ENCODE peak calls at places on chromosomes 4 and X, in nine cellular contexts. S, H, O, T, W, L, I, N and Q are unnamed samples.

GRCh38 chr4:72031868-72032619 is at the start of gene NPFFR2:
- DNase-seq in I (no peak), S (no peak), N (no peak), W (no peak), H (peak), O (no peak), L (no peak), T (peak), Q (no peak)

GRCh38 chr4:27685947-27686346 is 825.3 kb downstream of the STIM2 start:
- DNase-seq in L (no peak), O (no peak), T (no peak), I (no peak), H (no peak), W (no peak), S (no peak), N (peak), Q (no peak)

GRCh38 chr4:153014460-153014859 is 78.3 kb downstream of the FHDC1 start:
- DNase-seq in H (no peak), N (no peak), W (no peak), T (no peak), L (no peak), S (no peak), I (peak), O (no peak), Q (no peak)

GRCh38 chr4:113540859-113541258 is 220.7 kb downstream of the CAMK2D start:
- DNase-seq in H (no peak), N (no peak), O (no peak), I (peak), T (no peak), L (no peak), S (peak), W (no peak), Q (peak)

GRCh38 chr4:152255437-152255836 is 280.5 kb downstream of the FBXW7 start:
- DNase-seq in W (peak), L (peak), T (peak), N (peak), S (no peak), O (no peak), I (peak), H (no peak), Q (no peak)

GRCh38 chr4:137651128-137651527 is 118.8 kb upstream of the PCDH18 start:
- DNase-seq in S (no peak), W (no peak), T (no peak), N (no peak), H (no peak), I (peak), L (no peak), O (no peak), Q (no peak)

GRCh38 chrX:41313419-41313818 is 20.5 kb upstream of the DDX3X start:
- DNase-seq in S (no peak), I (peak), L (no peak), O (no peak), H (no peak), T (no peak), N (no peak), W (no peak), Q (no peak)

GRCh38 chrX:74523870-74524735 is 90.3 kb downstream of the RLIM start:
- DNase-seq in S (no peak), W (no peak), H (no peak), I (peak), O (no peak), L (no peak), N (no peak), T (peak), Q (no peak)

GRCh38 chrX:54509401-54509800 is 13.4 kb upstream of the FGD1 start:
- DNase-seq in N (no peak), W (no peak), T (no peak), I (peak), S (no peak), L (no peak), H (no peak), O (no peak), Q (no peak)

GRCh38 chrX:78886550-78886949 is 58.6 kb upstream of the P2RY10 start:
- DNase-seq in I (no peak), N (peak), O (no peak), W (no peak), H (no peak), S (no peak), L (no peak), T (peak), Q (no peak)

GRCh38 chr4:85587952-85588351 is 113.0 kb downstream of the ARHGAP24 start:
- DNase-seq in I (no peak), H (no peak), S (no peak), N (no peak), W (no peak), O (no peak), L (no peak), T (no peak), Q (no peak)

GRCh38 chrX:17621566-17622270 is 115.6 kb upstream of the SCML1 start:
- DNase-seq in S (no peak), I (no peak), O (no peak), N (no peak), H (no peak), T (no peak), W (no peak), L (peak), Q (no peak)

GRCh38 chr4:98662619-98663225 is 4.3 kb upstream of the TSPAN5 start:
- DNase-seq in W (peak), N (peak), L (no peak), I (peak), S (no peak), T (peak), H (no peak), O (no peak), Q (peak)

GRCh38 chr4:148330161-148330560 is 112.1 kb downstream of the NR3C2 start:
- DNase-seq in N (no peak), H (no peak), L (no peak), S (no peak), O (no peak), T (no peak), W (no peak), I (no peak), Q (no peak)

GRCh38 chr4:57374866-57375595 is 264.8 kb upstream of the IGFBP7 start:
- DNase-seq in T (no peak), I (peak), S (no peak), N (no peak), H (no peak), L (no peak), O (no peak), W (no peak), Q (no peak)

GRCh38 chr4:4426511-4427477 is 39.9 kb downstream of the NSG1 start:
- DNase-seq in T (peak), I (no peak), H (no peak), W (no peak), S (no peak), O (peak), L (no peak), N (no peak), Q (no peak)

GRCh38 chr4:42281324-42282020 is 115.8 kb upstream of the SHISA3 start:
- DNase-seq in I (no peak), S (no peak), L (no peak), N (no peak), O (no peak), H (no peak), T (no peak), W (no peak), Q (no peak)

GRCh38 chrX:143633530-143634372 is 2.1 kb downstream of the SLITRK4 start:
- DNase-seq in I (no peak), T (no peak), O (no peak), S (no peak), N (no peak), L (peak), W (no peak), H (peak), Q (no peak)

GRCh38 chrX:56995271-56995994 is at the start of gene SPIN3:
- DNase-seq in S (peak), I (peak), W (peak), N (no peak), O (peak), H (peak), T (peak), L (peak), Q (peak)

GRCh38 chrX:21745756-21746155 is 12.2 kb downstream of the SMPX start:
- DNase-seq in L (peak), H (peak), T (no peak), S (peak), O (no peak), I (peak), N (peak), W (peak), Q (no peak)

GRCh38 chrX:72676465-72676864 is 37.6 kb downstream of the PHKA1 start:
- DNase-seq in N (no peak), O (no peak), T (no peak), H (no peak), L (no peak), S (no peak), W (no peak), I (no peak), Q (no peak)

GRCh38 chrX:106038625-106039024 is at the start of gene SERPINA7:
- DNase-seq in S (no peak), O (no peak), H (no peak), W (no peak), T (no peak), N (no peak), L (no peak), I (no peak), Q (no peak)

GRCh38 chr4:83114576-83114975 is at the start of gene PLAC8:
- DNase-seq in N (peak), W (peak), S (no peak), O (no peak), T (peak), L (peak), I (no peak), H (no peak), Q (no peak)

GRCh38 chr4:147942729-147943128 is 210.8 kb downstream of the ARHGAP10 start:
- DNase-seq in O (no peak), I (peak), W (no peak), T (no peak), L (no peak), N (no peak), S (no peak), H (no peak), Q (no peak)

GRCh38 chrX:55326985-55327384 is 62.3 kb upstream of the PAGE3 start:
- DNase-seq in L (no peak), W (no peak), S (no peak), O (no peak), H (no peak), I (no peak), N (no peak), T (no peak), Q (no peak)

GRCh38 chr4:68904786-68905185 is 46.8 kb downstream of the UGT2A3 start:
- DNase-seq in W (no peak), O (no peak), S (no peak), T (peak), H (no peak), I (no peak), N (no peak), L (peak), Q (no peak)

GRCh38 chr4:119493419-119493818 is 135.2 kb downstream of the PDE5A start:
- DNase-seq in W (no peak), S (no peak), O (no peak), I (no peak), L (no peak), T (peak), H (no peak), N (peak), Q (no peak)

GRCh38 chr4:187865914-187866313 is 129.7 kb upstream of the ZFP42 start:
- DNase-seq in O (no peak), N (no peak), W (no peak), L (no peak), H (no peak), I (no peak), S (no peak), T (no peak), Q (no peak)

GRCh38 chrX:31099536-31100090 is 27.8 kb upstream of the FTHL17 start:
- DNase-seq in O (no peak), T (peak), W (no peak), S (no peak), I (no peak), H (no peak), L (no peak), N (peak), Q (no peak)

GRCh38 chr4:108031427-108032083 is 41.9 kb downstream of the HADH start:
- DNase-seq in O (no peak), I (peak), L (no peak), N (no peak), S (no peak), H (no peak), W (no peak), T (peak), Q (no peak)

GRCh38 chr4:183326853-183327252 is 4.6 kb upstream of the CLDN24 start:
- DNase-seq in H (no peak), L (peak), N (no peak), W (no peak), T (peak), O (no peak), I (peak), S (no peak), Q (no peak)

GRCh38 chr4:7513731-7514130 is 79.0 kb upstream of the PSAPL1 start:
- DNase-seq in O (no peak), H (no peak), S (no peak), W (no peak), L (no peak), N (no peak), I (peak), T (no peak), Q (no peak)